ENCODE peak calls at places on chromosomes 2 and 18, in seven cellular contexts. U, X, H, M, B, O and V are unnamed samples. For H3K9me3, the result is how much of the 10 kb centered on the place peaks cover.

GRCh38 chr2:109126501-109126860 is 2.5 kb upstream of the SH3RF3 start:
- DNase-seq in U (no peak), X (no peak), H (no peak), M (no peak), B (peak), O (no peak), V (no peak)

GRCh38 chr2:127590386-127591190 is 55.1 kb downstream of the MYO7B start:
- DNase-seq in U (peak), X (no peak), H (no peak), M (no peak), B (peak), O (no peak), V (no peak)

GRCh38 chr2:7671312-7671711 is 754.1 kb downstream of the RNF144A start:
- DNase-seq in U (no peak), X (peak), H (peak), M (no peak), B (peak), O (peak), V (no peak)

GRCh38 chr2:144438722-144439508 is 81.0 kb downstream of the ZEB2 start:
- DNase-seq in U (no peak), X (no peak), H (no peak), M (no peak), B (no peak), O (no peak), V (no peak)

GRCh38 chr18:42882146-42882545 is 233.3 kb downstream of the RIT2 start:
- DNase-seq in U (no peak), X (no peak), H (no peak), M (no peak), B (no peak), O (no peak), V (no peak)

GRCh38 chr2:37764739-37765138 is 93.3 kb upstream of the CDC42EP3 start:
- DNase-seq in U (no peak), X (no peak), H (no peak), M (no peak), B (no peak), O (no peak), V (no peak)

GRCh38 chr2:228840113-228840742 is 430.9 kb downstream of the PID1 start:
- DNase-seq in U (no peak), X (no peak), H (no peak), M (no peak), B (no peak), O (no peak), V (no peak)

GRCh38 chr2:174760845-174761473 is 3.3 kb downstream of the CHRNA1 start:
- DNase-seq in U (no peak), X (no peak), H (no peak), M (no peak), B (no peak), O (no peak), V (no peak)

GRCh38 chr2:218406949-218407703 is 7.5 kb downstream of the CTDSP1 start:
- DNase-seq in U (peak), X (peak), H (peak), M (peak), B (peak), O (peak), V (peak)

GRCh38 chr2:159201321-159202063 is 85.0 kb downstream of the WDSUB1 start:
- DNase-seq in U (no peak), X (no peak), H (no peak), M (no peak), B (no peak), O (no peak), V (no peak)

GRCh38 chr2:111057045-111057444 is 63.7 kb upstream of the BCL2L11 start:
- DNase-seq in U (no peak), X (no peak), H (no peak), M (no peak), B (no peak), O (no peak), V (no peak)

GRCh38 chr18:2515908-2516625 is 55.2 kb downstream of the METTL4 start:
- DNase-seq in U (no peak), X (no peak), H (no peak), M (peak), B (no peak), O (no peak), V (no peak)

GRCh38 chr2:6183231-6183630 is 491.0 kb downstream of the SOX11 start:
- DNase-seq in U (no peak), X (no peak), H (no peak), M (peak), B (no peak), O (no peak), V (no peak)
- H3K9me3 ChIP-seq in U (under half), X (under half), H (under half), M (under half), B (under half), O (under half), V (under half)

GRCh38 chr2:215668329-215668728 is 232.5 kb upstream of the FN1 start:
- DNase-seq in U (no peak), X (no peak), H (no peak), M (no peak), B (no peak), O (no peak), V (no peak)

GRCh38 chr2:215671691-215672090 is 235.8 kb upstream of the FN1 start:
- DNase-seq in U (no peak), X (no peak), H (no peak), M (no peak), B (no peak), O (no peak), V (no peak)

GRCh38 chr2:215670396-215670795 is 234.5 kb upstream of the FN1 start:
- DNase-seq in U (no peak), X (no peak), H (no peak), M (no peak), B (no peak), O (no peak), V (no peak)

GRCh38 chr2:215672406-215672805 is 236.5 kb upstream of the FN1 start:
- DNase-seq in U (no peak), X (no peak), H (no peak), M (no peak), B (no peak), O (no peak), V (no peak)

GRCh38 chr2:215671244-215671643 is 235.4 kb upstream of the FN1 start:
- DNase-seq in U (no peak), X (no peak), H (no peak), M (no peak), B (no peak), O (no peak), V (no peak)
- H3K4me3 ChIP-seq in U (no peak), X (no peak), H (no peak), M (no peak), B (no peak), O (no peak), V (no peak)

DNA sequence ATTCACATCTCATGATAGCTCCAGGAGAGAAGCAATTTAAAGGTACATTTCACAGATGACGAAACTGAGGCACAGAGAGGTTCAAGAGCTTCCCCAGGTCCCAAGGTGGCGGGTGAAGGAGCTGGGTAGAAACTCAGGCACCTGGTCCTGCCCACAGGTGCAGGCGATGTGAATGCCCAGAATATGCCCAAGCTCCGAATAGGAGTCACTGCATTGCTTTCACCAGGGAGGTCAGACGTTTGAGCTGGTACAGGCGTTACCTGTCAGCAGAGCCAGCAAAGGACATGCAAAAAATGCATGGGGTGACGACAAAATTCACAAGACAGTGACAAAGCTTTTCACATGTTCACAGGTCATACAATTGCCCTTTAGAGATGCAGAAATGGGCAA is 247.9 kb downstream of the HDAC4 start:
- DNase-seq in U (no peak), X (peak), H (peak), M (no peak), B (peak), O (no peak), V (no peak)
- H3K27ac ChIP-seq in U (no peak), X (peak), H (peak), M (no peak), B (no peak), O (peak), V (no peak)

DNA sequence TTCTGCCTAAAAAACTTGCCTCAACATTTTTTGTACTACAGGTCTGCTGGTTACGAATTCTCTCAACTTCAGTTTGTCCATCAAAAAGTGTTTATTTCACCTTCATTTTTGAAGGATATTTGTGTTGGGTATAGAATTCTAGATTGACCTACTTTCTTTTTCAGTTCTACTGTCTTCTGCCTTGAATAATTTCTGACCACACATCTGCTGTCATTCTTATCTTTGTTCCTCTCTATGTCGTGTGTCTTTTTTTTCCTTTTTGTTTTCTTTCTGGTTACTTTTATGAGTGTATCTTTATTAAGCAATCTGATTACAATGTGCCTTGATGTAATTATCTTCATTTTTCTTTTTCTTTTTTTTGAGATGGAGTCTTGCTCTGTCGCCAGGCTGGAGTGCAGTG is 25.3 kb downstream of the ADCY3 start:
- DNase-seq in U (no peak), X (no peak), H (no peak), M (no peak), B (no peak), O (no peak), V (no peak)
- H3K9me3 ChIP-seq in U (under half), X (under half), H (under half), M (under half), B (under half), O (under half), V (under half)

DNA sequence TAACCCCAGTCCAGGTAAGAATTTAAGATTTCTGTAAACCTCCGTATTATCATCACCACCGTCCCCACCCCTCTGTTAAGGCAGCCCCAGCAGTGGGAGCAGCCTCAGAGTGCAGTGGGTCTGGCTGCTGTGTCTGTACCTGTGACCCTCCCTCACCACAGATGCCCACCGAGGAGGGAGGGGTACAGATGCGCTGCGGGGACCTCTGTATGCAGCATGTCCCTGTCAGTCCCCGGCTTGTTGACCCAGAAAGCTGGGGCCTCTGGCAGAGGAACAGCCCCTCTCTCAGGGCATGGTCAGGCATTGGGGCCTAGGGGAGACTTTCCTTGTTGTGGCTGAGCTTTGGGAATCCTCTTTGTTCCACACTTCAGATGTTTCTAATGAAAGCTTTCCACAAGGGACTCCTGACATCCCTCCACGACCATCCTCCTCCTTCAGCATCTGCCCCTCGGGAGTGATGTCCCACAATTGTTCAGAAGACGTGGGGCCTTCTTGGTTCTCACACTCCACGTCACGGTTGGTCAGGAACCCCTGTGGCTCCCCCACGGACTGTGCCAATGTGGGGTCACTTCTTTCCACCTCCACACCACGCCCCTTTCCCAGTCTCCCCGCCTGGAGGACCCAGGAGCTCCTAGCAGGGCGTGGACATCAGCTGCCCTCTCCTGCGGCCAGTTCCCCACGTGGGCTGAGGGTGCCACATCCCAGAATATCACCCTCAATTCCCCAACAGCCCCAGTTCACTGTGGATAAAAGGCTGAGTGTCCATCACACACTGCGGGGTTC is 384.2 kb upstream of the MYT1L start:
- DNase-seq in U (no peak), X (no peak), H (no peak), M (no peak), B (no peak), O (no peak), V (no peak)
- H3K4me3 ChIP-seq in U (no peak), X (no peak), H (no peak), M (no peak), B (no peak), O (no peak), V (no peak)

DNA sequence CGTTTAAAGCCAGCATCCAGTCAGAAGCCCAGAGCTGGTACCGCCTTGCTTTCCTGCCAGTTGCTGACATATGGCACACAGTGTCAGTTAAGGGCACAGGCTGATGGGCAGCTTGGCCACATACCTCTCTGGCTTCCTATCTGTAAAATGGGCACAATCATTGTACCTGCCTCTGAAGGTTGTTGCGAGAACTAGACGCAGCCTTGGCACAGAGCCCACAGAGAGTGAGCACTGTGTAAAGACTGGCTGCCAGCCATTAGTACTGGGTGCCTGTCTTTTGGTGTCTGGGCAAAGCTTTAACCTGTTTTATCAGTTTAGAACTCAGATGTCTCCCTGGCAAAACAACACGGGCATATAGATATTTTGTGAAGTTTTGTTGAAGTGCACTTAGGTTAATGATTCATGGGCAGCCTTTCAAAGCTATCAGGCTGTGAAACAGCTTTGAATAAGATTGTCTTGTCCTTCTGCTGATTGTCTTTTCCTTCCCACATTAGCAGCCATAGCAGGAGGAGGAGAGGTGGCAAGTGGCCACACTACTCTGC is 269.5 kb downstream of the NEDD4L start:
- DNase-seq in U (no peak), X (no peak), H (no peak), M (peak), B (peak), O (no peak), V (peak)
- H3K27ac ChIP-seq in U (no peak), X (peak), H (no peak), M (no peak), B (peak), O (peak), V (peak)